ENCODE peak calls at places on chromosome X, in eight cellular contexts. Q, L, A, J, P, G, R and V are unnamed samples.

GRCh38 chrX:134642394-134642793 is 15.9 kb downstream of the PLAC1 start:
- DNase-seq in J (no peak), P (no peak), R (no peak), L (no peak), A (no peak), G (no peak), Q (no peak), V (no peak)

GRCh38 chrX:39802906-39803305 is 294.9 kb downstream of the BCOR start:
- DNase-seq in J (no peak), G (no peak), P (no peak), R (no peak), Q (no peak), L (no peak), A (no peak), V (no peak)

GRCh38 chrX:7120578-7121219 is 26.8 kb upstream of the STS start:
- DNase-seq in A (no peak), R (no peak), J (peak), Q (no peak), L (no peak), G (no peak), P (no peak), V (no peak)

GRCh38 chrX:77061533-77061932 is 385.7 kb upstream of the FGF16 start:
- DNase-seq in J (no peak), R (no peak), G (no peak), A (no peak), L (no peak), Q (no peak), P (no peak), V (no peak)

GRCh38 chrX:128460835-128461234 is 408.6 kb upstream of the ACTRT1 start:
- DNase-seq in Q (no peak), L (no peak), R (no peak), A (no peak), G (no peak), P (no peak), J (no peak), V (no peak)

GRCh38 chrX:83771664-83772063 is 89.3 kb upstream of the CYLC1 start:
- DNase-seq in J (no peak), R (no peak), L (no peak), P (no peak), Q (no peak), A (no peak), G (no peak), V (no peak)

GRCh38 chrX:43349363-43349762 is 306.7 kb upstream of the MAOA start:
- DNase-seq in L (no peak), J (peak), Q (peak), R (peak), A (peak), P (no peak), G (peak), V (no peak)

GRCh38 chrX:44873415-44874270 is 655 bp downstream of the KDM6A start:
- DNase-seq in Q (peak), A (peak), P (peak), R (peak), G (no peak), J (peak), L (peak), V (no peak)

GRCh38 chrX:69149466-69150293 is 15.6 kb downstream of the PJA1 start:
- DNase-seq in L (no peak), A (no peak), G (no peak), Q (no peak), R (no peak), J (no peak), P (no peak), V (no peak)

GRCh38 chrX:134849390-134849789 is 141.4 kb upstream of the SMIM10 start:
- DNase-seq in L (no peak), A (no peak), P (no peak), J (peak), R (no peak), G (no peak), Q (no peak), V (no peak)

DNA sequence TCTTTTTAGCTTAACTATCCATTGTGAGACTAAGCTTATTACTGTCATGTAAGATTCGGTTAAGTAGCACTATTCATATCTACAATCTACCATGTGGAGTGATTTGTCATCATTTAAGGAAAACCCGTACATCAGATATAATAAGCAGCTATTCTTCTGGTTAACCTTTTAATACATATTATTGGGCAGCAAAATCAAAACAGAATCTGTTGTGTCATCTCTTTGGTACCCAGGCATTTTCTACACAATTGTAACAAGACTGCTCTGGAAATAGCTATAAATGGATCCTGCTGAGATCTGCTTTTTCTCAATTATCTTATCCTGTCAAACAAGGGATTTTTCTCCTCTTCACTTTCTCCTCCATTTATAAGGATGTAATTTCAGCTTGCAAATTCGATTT is 521.5 kb upstream of the MAGEB2 start:
- DNase-seq in G (no peak), P (no peak), A (no peak), R (no peak), J (no peak), L (no peak), Q (no peak), V (no peak)
- H3K27ac ChIP-seq in G (no peak), P (no peak), A (no peak), R (no peak), J (no peak), L (no peak), Q (no peak), V (no peak)

GRCh38 chrX:20372533-20372932 is 105.8 kb upstream of the RPS6KA3 start:
- DNase-seq in J (peak), R (no peak), P (no peak), A (no peak), L (no peak), G (no peak), Q (no peak), V (no peak)
- H3K27ac ChIP-seq in J (no peak), R (no peak), P (no peak), A (no peak), L (no peak), G (no peak), Q (no peak), V (no peak)

GRCh38 chrX:97328853-97329252 is 445.1 kb downstream of the RPA4 start:
- DNase-seq in P (no peak), Q (no peak), L (no peak), A (no peak), R (no peak), J (no peak), G (no peak), V (no peak)
- H3K27ac ChIP-seq in P (no peak), Q (no peak), L (no peak), A (no peak), R (no peak), J (no peak), G (no peak), V (no peak)

GRCh38 chrX:154409222-154409871 is at the start of gene DNASE1L1:
- DNase-seq in P (peak), L (peak), J (peak), G (no peak), Q (peak), R (no peak), A (peak), V (no peak)

GRCh38 chrX:154411981-154412340 is 622 bp downstream of the TAFAZZIN start:
- DNase-seq in Q (peak), R (peak), L (peak), J (peak), G (no peak), A (peak), P (peak), V (peak)

GRCh38 chrX:154412468-154412867 is 1.1 kb downstream of the TAFAZZIN start:
- DNase-seq in G (no peak), R (peak), P (no peak), A (peak), J (no peak), L (peak), Q (peak), V (no peak)

GRCh38 chrX:154411322-154411980 is at the start of gene TAFAZZIN:
- DNase-seq in A (peak), G (no peak), Q (peak), R (peak), P (peak), L (peak), J (peak), V (peak)

GRCh38 chrX:154408659-154409221 is 314 bp downstream of the DNASE1L1 start:
- DNase-seq in A (no peak), G (no peak), Q (peak), R (no peak), L (no peak), P (no peak), J (no peak), V (no peak)
- H3K27ac ChIP-seq in A (peak), G (peak), Q (peak), R (no peak), L (peak), P (peak), J (no peak), V (no peak)

DNA sequence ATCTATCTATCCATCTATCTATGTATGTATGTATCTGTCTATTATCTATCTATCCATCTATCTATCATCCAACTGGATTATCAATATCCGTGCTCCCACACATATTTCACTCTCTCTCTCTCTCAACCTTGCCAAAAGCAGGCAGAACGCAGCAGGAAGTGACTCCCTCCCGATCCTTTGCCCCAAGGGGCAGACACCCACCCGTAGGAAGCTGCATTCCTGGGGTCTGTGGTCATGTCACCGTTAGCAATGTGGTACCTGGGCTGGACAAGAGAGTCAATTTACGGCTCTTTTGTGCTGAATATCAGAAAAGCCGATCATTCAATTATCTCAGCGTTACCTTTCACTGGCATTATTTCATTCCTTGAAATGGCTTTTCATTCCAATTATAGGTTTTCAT is 119.6 kb upstream of the PPP2R3B start:
- DNase-seq in R (no peak), J (no peak), Q (no peak), A (no peak), G (no peak), P (no peak), L (no peak), V (no peak)
- H3K27ac ChIP-seq in R (no peak), J (no peak), Q (no peak), A (no peak), G (no peak), P (no peak), L (no peak), V (no peak)

GRCh38 chrX:21949689-21950088 is 9.2 kb downstream of the SMS start:
- DNase-seq in P (no peak), L (no peak), G (no peak), J (no peak), Q (no peak), R (no peak), A (no peak), V (no peak)

GRCh38 chrX:21956783-21957182 is 16.3 kb downstream of the SMS start:
- DNase-seq in J (no peak), G (no peak), L (no peak), R (no peak), P (no peak), A (no peak), Q (no peak), V (no peak)

GRCh38 chrX:21955398-21956189 is 15.1 kb downstream of the SMS start:
- DNase-seq in J (no peak), L (no peak), Q (no peak), G (no peak), P (no peak), R (no peak), A (no peak), V (no peak)

GRCh38 chrX:21948897-21949578 is 8.5 kb downstream of the SMS start:
- DNase-seq in A (no peak), Q (no peak), J (no peak), L (no peak), R (no peak), P (no peak), G (no peak), V (no peak)

DNA sequence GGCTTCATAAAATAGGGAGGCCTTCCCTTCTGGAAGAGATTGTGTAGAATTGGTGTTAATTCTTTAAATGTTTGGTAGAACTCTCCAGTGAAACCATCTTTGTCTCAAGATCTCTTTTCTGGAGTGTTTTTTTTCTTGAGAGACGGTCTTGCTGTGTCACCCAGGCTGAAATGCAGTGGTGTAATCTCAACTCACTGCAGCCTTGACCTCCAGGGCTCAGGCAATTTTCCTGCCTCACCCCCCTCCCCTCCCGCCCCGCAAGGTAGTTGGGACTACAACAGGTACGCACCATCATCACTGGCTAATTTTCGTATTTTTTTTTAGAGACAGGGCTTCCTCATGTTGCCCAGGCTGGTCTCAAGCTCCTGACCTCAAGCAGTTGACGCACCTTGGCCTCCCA is 12.1 kb downstream of the SMS start:
- DNase-seq in G (no peak), L (no peak), R (no peak), P (no peak), J (no peak), Q (no peak), A (no peak), V (no peak)
- H3K27ac ChIP-seq in G (no peak), L (no peak), R (no peak), P (peak), J (no peak), Q (no peak), A (no peak), V (no peak)

DNA sequence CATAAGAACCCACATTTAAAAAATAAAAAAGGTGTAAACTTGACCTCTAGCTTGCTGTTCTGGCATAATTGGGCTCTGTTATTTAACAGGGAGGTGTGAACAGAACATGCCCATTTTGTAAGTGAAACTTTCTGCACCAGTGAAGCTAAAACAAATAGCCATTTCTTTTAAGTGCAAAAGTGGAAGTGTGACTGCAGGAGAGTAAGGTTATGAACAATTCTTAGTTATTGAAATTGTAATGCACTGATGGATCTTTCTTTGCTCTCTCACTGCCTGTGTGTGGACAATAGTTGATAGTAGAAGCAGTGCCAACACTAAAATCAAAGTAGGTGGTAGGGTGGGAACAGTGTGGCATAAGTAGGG is 12.6 kb downstream of the P2RY10 start:
- DNase-seq in P (no peak), J (no peak), L (no peak), Q (no peak), A (no peak), G (no peak), R (no peak), V (no peak)
- H3K27ac ChIP-seq in P (no peak), J (no peak), L (no peak), Q (no peak), A (no peak), G (no peak), R (no peak), V (no peak)

DNA sequence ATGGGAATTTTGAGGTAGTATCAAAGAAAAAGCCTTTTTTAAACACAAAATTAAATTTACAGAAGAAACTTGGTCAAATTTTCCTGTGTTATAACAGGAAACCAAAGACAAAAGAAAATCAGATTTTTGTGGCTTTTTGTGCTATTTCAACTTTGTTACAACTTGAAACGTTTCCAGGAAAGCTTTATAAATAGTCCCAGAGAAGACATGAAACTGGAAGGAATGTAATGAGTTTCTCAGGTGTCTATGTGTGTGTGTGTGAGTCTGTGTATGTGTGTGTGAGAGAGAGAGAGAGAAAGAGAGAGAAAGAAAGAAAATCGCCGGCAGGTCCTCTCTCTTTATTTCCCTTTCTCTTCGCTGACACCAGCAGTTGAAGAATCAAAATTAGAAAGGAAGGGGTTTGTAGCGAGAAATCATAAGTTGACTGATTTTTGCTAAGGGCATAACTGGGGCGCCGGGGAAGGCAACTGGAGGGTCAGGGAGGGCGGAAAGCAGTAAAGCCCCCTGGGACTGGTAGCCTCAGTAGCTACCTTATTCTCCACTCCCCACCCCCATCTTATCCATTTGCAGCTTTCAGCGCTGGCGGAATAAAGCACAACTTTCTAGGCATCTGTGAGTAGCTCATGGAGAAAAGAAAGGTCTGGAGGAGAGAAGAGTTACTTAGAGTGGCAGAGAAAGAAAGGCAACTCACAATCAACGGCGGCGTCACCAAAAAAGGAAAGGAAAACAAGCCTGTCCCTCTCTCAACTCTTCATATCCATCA is 1.4 kb downstream of the TMEM47 start:
- DNase-seq in L (no peak), J (peak), P (peak), G (no peak), A (no peak), R (no peak), Q (no peak), V (no peak)
- H3K27ac ChIP-seq in L (peak), J (peak), P (peak), G (no peak), A (peak), R (no peak), Q (no peak), V (no peak)

GRCh38 chrX:136055651-136056221 is 70.5 kb downstream of the SLC9A6 start:
- DNase-seq in J (no peak), L (no peak), G (no peak), R (no peak), Q (no peak), A (no peak), P (peak), V (no peak)
- H3K27ac ChIP-seq in J (no peak), L (peak), G (no peak), R (no peak), Q (no peak), A (peak), P (peak), V (no peak)

DNA sequence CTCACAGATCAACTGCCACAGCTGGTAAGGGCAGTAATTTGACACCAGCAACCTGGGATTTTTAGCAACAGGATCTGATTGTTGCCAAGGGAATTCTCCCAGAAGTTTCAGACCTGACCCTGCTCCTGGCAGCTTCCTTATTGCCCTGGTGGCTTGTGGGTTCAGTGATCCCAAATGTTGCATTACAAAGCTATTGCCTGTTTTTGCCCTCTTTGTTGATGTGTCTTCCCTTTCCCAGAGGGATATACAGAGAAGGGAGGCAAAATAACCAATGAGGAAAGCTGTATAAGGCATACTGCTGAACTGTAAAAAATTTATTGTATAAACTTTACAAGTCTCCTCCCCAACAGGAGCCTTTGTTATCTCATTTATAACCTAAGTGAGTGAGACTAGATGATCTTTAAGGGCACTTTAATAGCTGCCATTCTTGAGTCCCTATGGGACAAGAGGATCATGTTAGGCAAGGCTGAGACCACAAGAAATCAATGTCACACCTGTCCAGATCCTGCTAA is 22.2 kb downstream of the VSIG4 start:
- DNase-seq in Q (no peak), R (no peak), L (no peak), A (no peak), P (no peak), G (no peak), J (no peak), V (no peak)
- H3K27ac ChIP-seq in Q (no peak), R (no peak), L (peak), A (peak), P (no peak), G (no peak), J (no peak), V (peak)